ENCODE peak calls at places on chromosomes 11 and 22, in eight cellular contexts. P, Q, T, E, S, R, N and C are unnamed samples.

GRCh38 chr22:46776876-46777608 is 14.6 kb downstream of the TBC1D22A start:
- DNase-seq in T (no peak), Q (no peak), S (no peak), N (no peak), P (no peak), E (no peak), R (no peak), C (no peak)

GRCh38 chr11:100855466-100856067 is 168.5 kb downstream of the ARHGAP42 start:
- DNase-seq in E (peak), Q (no peak), P (no peak), R (peak), N (no peak), S (no peak), T (no peak), C (no peak)

GRCh38 chr11:71218789-71219499 is 33.4 kb downstream of the SHANK2 start:
- DNase-seq in R (no peak), T (no peak), S (no peak), Q (no peak), P (no peak), N (no peak), E (no peak), C (no peak)

GRCh38 chr11:118615282-118615979 is 8.0 kb downstream of the PHLDB1 start:
- DNase-seq in N (no peak), E (no peak), S (no peak), R (no peak), T (no peak), Q (no peak), P (peak), C (no peak)

GRCh38 chr11:78212586-78213371 is 24.1 kb downstream of the USP35 start:
- DNase-seq in R (peak), P (no peak), N (no peak), T (no peak), Q (no peak), S (no peak), E (no peak), C (no peak)

GRCh38 chr22:44550666-44551491 is 52.8 kb upstream of the RTL6 start:
- DNase-seq in Q (peak), T (peak), E (no peak), N (peak), P (no peak), S (peak), R (peak), C (peak)

GRCh38 chr11:134068829-134069425 is at the start of gene JAM3:
- DNase-seq in E (peak), N (peak), T (peak), P (peak), S (peak), R (peak), Q (peak), C (peak)

GRCh38 chr11:126304457-126305072 is 705 bp downstream of the DCPS start:
- DNase-seq in R (no peak), N (no peak), E (peak), S (no peak), P (no peak), T (no peak), Q (no peak), C (no peak)

GRCh38 chr22:37148031-37148651 is 1.6 kb downstream of the IL2RB start:
- DNase-seq in P (no peak), R (no peak), Q (no peak), S (no peak), T (no peak), N (no peak), E (no peak), C (peak)

GRCh38 chr11:11987503-11988022 is 20.9 kb downstream of the DKK3 start:
- DNase-seq in P (no peak), R (peak), E (no peak), T (no peak), S (no peak), N (no peak), Q (no peak), C (no peak)

GRCh38 chr11:8258289-8258688 is 5.4 kb downstream of the LMO1 start:
- DNase-seq in P (no peak), R (no peak), T (no peak), E (no peak), S (no peak), N (no peak), Q (no peak), C (no peak)

GRCh38 chr11:116580828-116581227 is 192.0 kb downstream of the BUD13 start:
- DNase-seq in E (no peak), S (no peak), N (no peak), R (no peak), P (no peak), Q (peak), T (no peak), C (no peak)

GRCh38 chr11:6635082-6635932 is 16.1 kb upstream of the TPP1 start:
- DNase-seq in S (no peak), P (no peak), E (no peak), Q (peak), N (no peak), T (peak), R (peak), C (no peak)

GRCh38 chr11:69573751-69574382 is 67.1 kb upstream of the CCND1 start:
- DNase-seq in R (no peak), Q (no peak), P (no peak), E (no peak), N (no peak), T (no peak), S (no peak), C (no peak)

GRCh38 chr11:70332567-70332966 is 62.1 kb downstream of the PPFIA1 start:
- DNase-seq in N (no peak), T (no peak), R (no peak), P (no peak), E (no peak), S (no peak), Q (no peak), C (no peak)

GRCh38 chr11:47156333-47156732 is 20.3 kb downstream of the ARFGAP2 start:
- DNase-seq in Q (no peak), E (no peak), P (no peak), N (no peak), S (no peak), T (no peak), R (no peak), C (no peak)

GRCh38 chr11:68370211-68371111 is 58.1 kb downstream of the LRP5 start:
- DNase-seq in S (no peak), Q (no peak), E (no peak), T (no peak), N (no peak), R (no peak), P (no peak), C (no peak)

GRCh38 chr11:76159303-76159937 is 46.9 kb downstream of the WNT11 start:
- DNase-seq in N (no peak), Q (no peak), E (no peak), T (no peak), S (no peak), R (no peak), P (no peak), C (no peak)

GRCh38 chr11:45816614-45817013 is 11.7 kb downstream of the SLC35C1 start:
- DNase-seq in T (no peak), R (no peak), Q (no peak), P (no peak), S (no peak), E (no peak), N (no peak), C (no peak)

GRCh38 chr11:62669420-62670161 is 1.9 kb upstream of the UQCC3 start:
- DNase-seq in E (no peak), P (no peak), R (no peak), T (peak), S (no peak), N (no peak), Q (no peak), C (no peak)